ENCODE peak calls at places on chromosomes 7 and 10, in nine cellular contexts. Z, R, Y, T, P, H, O, K and V are unnamed samples.
A peak's percentile ranks its signal among the peaks of the same experiment; 100 is the strongest.

GRCh38 chr10:46545861-46546590 is 10.4 kb downstream of the GPRIN2 start:
- DNase-seq in Z (no peak), R (no peak), Y (no peak), H (peak; percentile 4), K (no peak), P (no peak), O (no peak), T (no peak), V (no peak)

GRCh38 chr7:158827411-158828342 is 1.6 kb downstream of the ESYT2 start:
- DNase-seq in P (peak; percentile 59), O (peak; percentile 39), Z (peak; percentile 47), T (no peak), K (no peak), H (no peak), Y (peak; percentile 45), R (no peak), V (peak; percentile 51)

GRCh38 chr10:98060079-98060478 is 29.7 kb upstream of the CRTAC1 start:
- DNase-seq in Y (no peak), T (no peak), O (no peak), H (no peak), K (no peak), P (no peak), R (no peak), Z (no peak), V (no peak)

GRCh38 chr7:129864042-129864441 is 88.7 kb downstream of the UBE2H start:
- DNase-seq in Y (no peak), H (no peak), K (no peak), O (no peak), P (no peak), R (no peak), T (no peak), Z (peak; percentile 76), V (peak; percentile 10)

GRCh38 chr7:137335814-137336213 is 7.7 kb downstream of the PTN start:
- DNase-seq in H (no peak), Y (no peak), Z (peak; percentile 39), R (no peak), T (no peak), O (peak; percentile 59), K (no peak), P (no peak), V (no peak)

GRCh38 chr10:124909563-124909962 is 32.4 kb upstream of the ZRANB1 start:
- DNase-seq in T (no peak), Y (no peak), H (no peak), R (no peak), K (no peak), O (no peak), Z (no peak), P (no peak), V (no peak)

GRCh38 chr7:130332259-130333053 is 12.2 kb upstream of the CPA5 start:
- DNase-seq in H (no peak), O (no peak), K (no peak), T (no peak), R (no peak), Z (peak; percentile 50), Y (no peak), P (peak; percentile 23), V (no peak)

GRCh38 chr7:44213206-44213871 is 12.6 kb downstream of the YKT6 start:
- DNase-seq in T (no peak), K (no peak), H (no peak), Z (no peak), O (no peak), R (no peak), Y (no peak), P (no peak), V (no peak)

GRCh38 chr7:105205592-105206211 is 183.0 kb downstream of the SRPK2 start:
- DNase-seq in Z (no peak), O (no peak), H (no peak), R (no peak), Y (no peak), T (no peak), P (no peak), K (no peak), V (no peak)

GRCh38 chr7:29442146-29442545 is 121.5 kb upstream of the PRR15 start:
- DNase-seq in H (peak; percentile 84), K (no peak), T (no peak), R (peak; percentile 42), Y (no peak), P (peak; percentile 10), Z (peak; percentile 82), O (no peak), V (peak; percentile 69)

GRCh38 chr10:6530966-6531365 is 49.1 kb downstream of the PRKCQ start:
- DNase-seq in Z (no peak), P (no peak), R (no peak), K (no peak), Y (no peak), T (no peak), O (no peak), H (no peak), V (no peak)

GRCh38 chr7:134709197-134709596 is 62.5 kb downstream of the BPGM start:
- DNase-seq in H (no peak), T (no peak), Z (no peak), K (no peak), R (no peak), P (no peak), O (no peak), Y (no peak), V (no peak)

GRCh38 chr10:133015816-133016462 is 71.8 kb upstream of the ADGRA1 start:
- DNase-seq in Y (no peak), K (no peak), R (no peak), T (no peak), O (no peak), Z (no peak), H (no peak), P (no peak), V (no peak)

GRCh38 chr10:47087667-47088066 is 176.4 kb downstream of the PTPN20 start:
- DNase-seq in P (no peak), Y (no peak), R (no peak), Z (no peak), K (no peak), T (no peak), O (no peak), H (no peak), V (peak; percentile 48)

GRCh38 chr10:112807013-112807412 is 143.0 kb upstream of the TCF7L2 start:
- DNase-seq in O (no peak), Y (no peak), P (no peak), R (no peak), K (no peak), T (no peak), Z (no peak), H (no peak), V (no peak)